ENCODE peak calls at places on chromosomes 7 and 10, in eight cellular contexts. H is CD4-positive, CD25-positive, alpha-beta regulatory T cell; Y is A673; U is kidney; W is transverse colon; B is HCT116; K is CD8-positive, alpha-beta T cell; I is CD8-positive, alpha-beta memory T cell. D is an unnamed sample. For H3K4me1, the result is how much of the 10 kb centered on the place peaks cover.

GRCh38 chr10:15658099-15658702 is 61.5 kb downstream of the ITGA8 start:
- DNase-seq in U (no peak), K (no peak), B (no peak), W (no peak), H (no peak), I (no peak), Y (no peak), D (no peak)

GRCh38 chr10:118057351-118057750 is 10.6 kb upstream of the RAB11FIP2 start:
- DNase-seq in H (no peak), W (no peak), K (no peak), B (no peak), Y (no peak), I (no peak), U (no peak), D (no peak)

GRCh38 chr7:44654255-44654791 is 47.9 kb downstream of the OGDH start:
- DNase-seq in W (no peak), I (no peak), U (no peak), H (no peak), K (no peak), B (no peak), Y (no peak), D (no peak)

GRCh38 chr7:137592232-137592896 is 248.8 kb upstream of the PTN start:
- DNase-seq in K (no peak), B (peak), H (no peak), U (peak), Y (peak), W (peak), I (no peak), D (peak)

GRCh38 chr10:79293841-79294705 is 53.2 kb upstream of the PPIF start:
- DNase-seq in I (no peak), B (no peak), H (no peak), W (peak), U (no peak), Y (no peak), K (no peak), D (no peak)

GRCh38 chr7:113026941-113027340 is 59.7 kb downstream of the GPR85 start:
- DNase-seq in Y (no peak), U (no peak), H (no peak), K (no peak), I (no peak), W (no peak), B (no peak), D (no peak)

GRCh38 chr7:77989981-77990566 is 191.5 kb downstream of the PHTF2 start:
- DNase-seq in I (no peak), U (no peak), H (no peak), K (no peak), W (peak), B (no peak), Y (peak), D (peak)

GRCh38 chr7:78873117-78873516 is 580.4 kb downstream of the MAGI2 start:
- DNase-seq in Y (no peak), B (no peak), K (no peak), H (no peak), W (no peak), I (no peak), U (no peak), D (no peak)

GRCh38 chr7:80918406-80918805 is 445 bp downstream of the SEMA3C start:
- DNase-seq in Y (peak), I (no peak), B (no peak), H (no peak), U (no peak), W (no peak), K (no peak), D (peak)

GRCh38 chr10:30493609-30494530 is 59.9 kb downstream of the MAP3K8 start:
- DNase-seq in U (no peak), H (no peak), I (no peak), B (no peak), Y (no peak), K (no peak), W (peak), D (no peak)

GRCh38 chr10:17023386-17024298 is 106.0 kb downstream of the CUBN start:
- DNase-seq in B (peak), U (no peak), H (peak), K (peak), W (peak), I (peak), Y (peak), D (peak)

GRCh38 chr10:73095479-73096021 is 1.1 kb downstream of the P4HA1 start:
- DNase-seq in K (peak), U (no peak), H (peak), I (peak), W (peak), B (no peak), Y (peak), D (peak)

GRCh38 chr7:109343662-109344061 is 774.0 kb downstream of the DNAJB9 start:
- DNase-seq in H (no peak), B (no peak), U (no peak), Y (no peak), I (no peak), K (no peak), W (no peak), D (no peak)

GRCh38 chr7:39504963-39505362 is 61.2 kb upstream of the YAE1 start:
- DNase-seq in K (no peak), U (no peak), B (peak), Y (peak), H (no peak), W (no peak), I (no peak), D (peak)

GRCh38 chr7:117043051-117043546 is 89.8 kb downstream of the ST7 start:
- DNase-seq in I (no peak), B (no peak), K (no peak), Y (no peak), U (no peak), H (no peak), W (no peak), D (no peak)

GRCh38 chr7:25124485-25125136 is 449 bp downstream of the CYCS start:
- DNase-seq in B (no peak), Y (peak), K (peak), U (no peak), I (peak), H (no peak), W (no peak), D (no peak)

GRCh38 chr7:150931199-150931869 is 46.8 kb downstream of the KCNH2 start:
- DNase-seq in U (no peak), K (peak), W (no peak), B (no peak), I (peak), H (no peak), Y (no peak), D (no peak)

GRCh38 chr7:33928986-33929385 is 23.6 kb downstream of the BMPER start:
- DNase-seq in I (no peak), W (no peak), B (no peak), Y (no peak), U (no peak), K (no peak), H (no peak), D (no peak)

GRCh38 chr7:51601461-51601860 is 284.9 kb upstream of the COBL start:
- DNase-seq in B (no peak), U (no peak), H (no peak), K (no peak), W (no peak), Y (no peak), I (no peak), D (no peak)

GRCh38 chr7:92834661-92835139 is 1.7 kb downstream of the CDK6 start:
- DNase-seq in W (peak), H (no peak), K (peak), B (no peak), I (no peak), Y (no peak), U (peak), D (peak)

GRCh38 chr7:38822556-38822955 is 86.4 kb downstream of the VPS41 start:
- DNase-seq in K (no peak), I (no peak), U (no peak), B (no peak), W (no peak), Y (peak), H (no peak), D (no peak)

GRCh38 chr7:125149151-125149550 is 219.5 kb upstream of the POT1 start:
- DNase-seq in Y (no peak), W (no peak), I (no peak), U (no peak), H (no peak), K (no peak), B (no peak), D (no peak)

GRCh38 chr7:155992107-155992506 is 179.8 kb upstream of the SHH start:
- DNase-seq in W (no peak), B (no peak), H (no peak), U (no peak), K (no peak), I (no peak), Y (no peak), D (no peak)

GRCh38 chr10:87038286-87038717 is 18.2 kb downstream of the FAM25A start:
- DNase-seq in W (no peak), H (no peak), U (no peak), Y (no peak), I (no peak), B (no peak), K (no peak), D (no peak)

GRCh38 chr7:90596745-90597526 is 815 bp downstream of the CDK14 start:
- DNase-seq in B (no peak), K (no peak), H (no peak), W (no peak), I (no peak), Y (peak), U (no peak), D (peak)

GRCh38 chr10:71359364-71360046 is 37.2 kb upstream of the CDH23 start:
- DNase-seq in K (no peak), B (no peak), Y (no peak), I (no peak), H (no peak), W (no peak), U (no peak), D (no peak)

DNA sequence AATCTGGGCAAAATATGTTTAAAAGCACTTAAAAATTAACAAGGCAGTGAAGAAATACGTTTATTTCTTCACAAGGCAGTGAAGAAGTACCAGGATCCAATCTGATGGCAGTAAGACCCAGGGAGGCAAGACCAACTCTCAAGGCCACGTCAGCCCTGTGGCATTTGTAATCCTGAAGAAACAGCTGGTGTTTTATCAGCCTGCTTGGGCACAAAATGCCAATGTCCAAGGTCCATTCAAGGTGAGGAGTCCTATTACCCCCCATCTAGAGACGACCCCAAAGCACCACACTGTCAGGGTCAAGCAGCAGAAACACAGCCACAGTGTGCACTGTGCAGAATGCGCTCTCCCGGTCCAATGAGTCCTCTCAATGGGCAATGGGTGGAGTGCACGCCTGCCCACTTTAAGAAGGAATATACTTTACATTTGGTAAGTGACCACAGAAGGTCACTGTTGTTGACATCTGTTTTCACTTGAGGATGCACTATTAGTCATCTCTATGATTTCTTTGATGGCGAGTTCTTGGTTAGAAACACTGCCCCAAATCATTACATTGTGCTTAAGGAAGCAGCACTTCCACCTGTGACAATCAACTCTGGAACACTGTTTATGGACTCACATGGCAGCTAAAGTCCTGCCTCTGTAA is 12.8 kb downstream of the CPXM2 start:
- DNase-seq in B (no peak), H (no peak), W (no peak), Y (no peak), I (no peak), U (no peak), K (no peak), D (no peak)
- H3K4me1 ChIP-seq in B (under half), H (under half), W (under half), Y (under half), I (under half), U (under half), K (under half), D (under half)

GRCh38 chr10:132590094-132590751 is 52.6 kb downstream of the INPP5A start:
- DNase-seq in W (no peak), I (no peak), Y (no peak), B (no peak), K (no peak), H (no peak), U (no peak), D (no peak)

GRCh38 chr10:132590752-132591121 is 53.1 kb downstream of the INPP5A start:
- DNase-seq in B (no peak), Y (no peak), W (no peak), H (no peak), I (no peak), U (no peak), K (no peak), D (no peak)

GRCh38 chr10:132589681-132590080 is 52.1 kb downstream of the INPP5A start:
- DNase-seq in W (no peak), Y (no peak), U (no peak), I (no peak), B (no peak), H (no peak), K (no peak), D (no peak)

GRCh38 chr10:132592790-132593788 is 55.5 kb downstream of the INPP5A start:
- DNase-seq in W (peak), H (no peak), K (no peak), I (peak), Y (no peak), U (no peak), B (no peak), D (no peak)

GRCh38 chr10:132591166-132591971 is 53.8 kb downstream of the INPP5A start:
- DNase-seq in W (peak), B (no peak), Y (no peak), H (no peak), U (peak), K (no peak), I (no peak), D (peak)
- H3K4me3 ChIP-seq in W (no peak), B (no peak), Y (no peak), H (no peak), U (no peak), K (no peak), I (no peak), D (no peak)

GRCh38 chr7:129244220-129244619 is 19.4 kb downstream of the AHCYL2 start:
- DNase-seq in I (no peak), B (no peak), U (no peak), H (no peak), W (no peak), K (no peak), Y (no peak), D (no peak)

GRCh38 chr7:129245533-129245932 is 20.7 kb downstream of the AHCYL2 start:
- DNase-seq in H (no peak), K (no peak), W (no peak), U (no peak), I (no peak), Y (no peak), B (no peak), D (no peak)

GRCh38 chr7:129238546-129238945 is 13.7 kb downstream of the AHCYL2 start:
- DNase-seq in U (no peak), K (no peak), H (no peak), Y (no peak), B (no peak), I (no peak), W (peak), D (no peak)

GRCh38 chr7:129240119-129240815 is 15.4 kb downstream of the AHCYL2 start:
- DNase-seq in Y (no peak), U (no peak), H (no peak), B (no peak), K (no peak), W (no peak), I (no peak), D (no peak)
- H3K27ac ChIP-seq in Y (no peak), U (peak), H (no peak), B (no peak), K (no peak), W (no peak), I (no peak), D (no peak)

DNA sequence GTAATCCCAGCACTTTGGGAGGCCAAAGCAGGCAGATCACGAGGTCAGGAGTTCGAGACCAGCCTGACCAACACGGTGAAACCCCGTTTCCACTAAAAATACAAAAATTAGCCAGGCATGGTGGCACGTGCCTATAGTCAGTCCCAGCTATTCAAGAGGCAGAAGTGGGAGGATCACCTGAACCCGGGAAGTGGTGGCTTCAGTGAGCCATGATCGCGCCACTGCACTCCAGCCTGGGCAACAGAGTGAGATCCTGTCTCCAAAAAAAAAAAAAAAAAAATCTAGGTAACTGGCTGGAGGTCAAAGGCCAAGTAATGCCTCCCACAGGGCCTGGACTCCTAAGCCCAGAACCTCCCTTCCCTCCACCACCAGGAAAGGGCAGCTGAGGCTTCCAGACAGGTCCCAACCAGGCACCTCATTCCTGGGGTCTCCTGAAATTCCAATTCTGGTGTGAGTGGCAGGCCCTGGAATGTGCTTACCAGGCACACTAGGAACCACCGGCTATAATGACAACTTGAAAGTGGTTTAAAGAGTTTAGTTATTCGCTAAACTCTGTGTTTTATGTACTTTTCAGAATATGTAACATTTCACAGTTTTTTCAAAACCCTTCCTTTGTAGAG is 86.9 kb upstream of the TNRC18 start:
- DNase-seq in U (no peak), I (no peak), Y (no peak), K (no peak), B (no peak), H (no peak), W (no peak), D (no peak)
- H3K4me1 ChIP-seq in U (under half), I (under half), Y (under half), K (under half), B (half or more), H (under half), W (under half), D (under half)

DNA sequence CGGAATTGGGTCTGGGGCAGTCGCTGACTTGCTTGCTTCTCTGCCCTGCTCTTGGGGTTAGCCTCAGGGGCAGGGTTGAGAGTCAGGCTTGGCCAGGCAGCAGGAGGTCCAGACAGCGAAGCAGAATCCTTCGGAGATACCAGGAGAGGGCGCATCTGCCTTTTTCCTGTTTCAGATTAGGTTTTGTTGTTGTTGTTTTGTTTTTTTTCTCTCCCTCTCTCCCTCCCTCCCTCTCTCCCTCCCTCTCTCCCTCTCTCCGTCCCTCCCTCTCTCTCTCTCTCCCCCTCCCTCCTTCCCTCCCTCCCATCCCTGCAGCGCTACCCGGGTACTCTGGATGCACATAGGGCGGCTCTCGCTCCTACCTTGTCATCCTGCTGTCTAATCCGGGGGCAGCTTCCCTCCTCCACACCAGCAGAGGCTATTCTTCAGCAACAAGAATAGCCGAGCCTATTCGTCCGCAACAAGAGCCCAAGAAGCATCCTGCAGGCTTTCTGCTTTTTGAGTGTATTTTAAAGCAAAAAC is 758 bp upstream of the OPTN start:
- DNase-seq in Y (peak), U (peak), I (no peak), K (peak), B (peak), W (peak), H (peak), D (peak)
- H3K4me3 ChIP-seq in Y (peak), U (peak), I (peak), K (peak), B (peak), W (peak), H (peak), D (peak)

DNA sequence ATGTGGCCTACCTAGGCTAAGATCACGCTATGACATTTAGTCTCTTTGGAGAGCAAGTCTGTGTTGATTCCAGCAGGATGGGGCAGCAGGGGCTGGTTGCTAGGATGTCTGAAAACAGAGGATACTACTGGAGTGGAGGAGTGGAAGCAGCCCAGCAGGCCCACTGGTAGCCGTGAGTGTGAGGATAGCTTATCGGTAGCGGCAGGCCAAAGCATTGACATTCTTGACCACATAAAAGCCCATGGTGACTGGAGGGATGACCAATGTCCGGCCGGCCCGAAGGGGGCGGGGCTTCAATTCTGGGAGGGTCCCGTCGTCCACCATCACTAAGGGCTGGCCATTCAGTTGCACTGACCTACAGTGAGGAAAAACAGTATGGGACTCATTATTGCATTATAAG is 12.7 kb upstream of the HPS1 start:
- DNase-seq in Y (no peak), H (no peak), B (no peak), W (no peak), I (no peak), K (no peak), U (no peak), D (no peak)
- H3K27ac ChIP-seq in Y (no peak), H (no peak), B (no peak), W (no peak), I (no peak), K (no peak), U (no peak), D (no peak)

DNA sequence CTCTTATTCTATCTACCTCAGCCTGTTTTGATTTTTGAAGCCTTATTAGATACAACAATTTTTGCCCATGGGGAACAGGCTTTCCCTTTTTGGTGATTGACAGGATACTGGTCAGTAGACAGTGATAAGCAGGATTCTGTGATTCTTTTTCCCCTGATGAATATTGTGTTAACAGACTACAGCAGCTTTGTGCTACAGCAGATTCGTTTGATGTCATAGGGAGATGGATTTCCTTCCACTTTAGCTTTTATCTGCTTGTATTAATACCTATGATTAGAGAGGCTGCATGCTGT is 131.2 kb downstream of the SND1 start:
- DNase-seq in Y (no peak), U (no peak), W (no peak), K (no peak), B (no peak), I (no peak), H (no peak), D (no peak)
- H3K4me1 ChIP-seq in Y (under half), U (under half), W (under half), K (under half), B (under half), I (under half), H (under half), D (under half)